ENCODE peak calls at places on chromosome 10, in nine cellular contexts. T is H1; A is SK-N-SH; C is GM06990; I is upper lobe of right lung; G is HCT116; V is naive thymus-derived CD4-positive, alpha-beta T cell; R is Panc1; B is CD4-positive, CD25-positive, alpha-beta regulatory T cell. F is an unnamed sample. For H3K27me3 and H3K36me3, the result is how much of the 10 kb centered on the place peaks cover.

GRCh38 chr10:3906511-3907111 is 121.6 kb upstream of the KLF6 start:
- DNase-seq in T (no peak), I (no peak), C (no peak), B (no peak), V (no peak), G (no peak), A (no peak), R (peak), F (no peak)

GRCh38 chr10:92847185-92847864 is 995 bp upstream of the EXOC6 start:
- DNase-seq in C (no peak), A (no peak), R (no peak), I (no peak), T (no peak), B (no peak), V (no peak), G (no peak), F (no peak)

GRCh38 chr10:20004087-20004523 is 187.9 kb downstream of the PLXDC2 start:
- DNase-seq in C (peak), T (no peak), G (no peak), B (no peak), I (peak), V (peak), R (no peak), A (peak), F (no peak)

GRCh38 chr10:132589015-132589414 is 51.4 kb downstream of the INPP5A start:
- DNase-seq in B (no peak), G (no peak), T (no peak), A (no peak), R (no peak), V (no peak), C (no peak), I (no peak), F (no peak)

GRCh38 chr10:122435212-122435827 is 19.1 kb upstream of the ARMS2 start:
- DNase-seq in C (no peak), I (no peak), R (peak), G (peak), T (no peak), A (peak), V (no peak), B (peak), F (no peak)

GRCh38 chr10:5041471-5042023 is 37.9 kb upstream of the AKR1C2 start:
- DNase-seq in G (no peak), V (no peak), B (no peak), C (no peak), I (no peak), A (no peak), R (no peak), T (no peak), F (no peak)

GRCh38 chr10:63889756-63890155 is 368.6 kb downstream of the REEP3 start:
- DNase-seq in G (no peak), B (no peak), V (no peak), C (no peak), R (no peak), I (no peak), A (no peak), T (no peak), F (no peak)

GRCh38 chr10:62467509-62467908 is 93.3 kb downstream of the ZNF365 start:
- DNase-seq in R (no peak), V (no peak), G (no peak), C (no peak), B (no peak), A (no peak), T (no peak), I (no peak), F (no peak)

GRCh38 chr10:67788028-67788886 is 49.7 kb downstream of the DNAJC12 start:
- DNase-seq in C (peak), R (peak), A (peak), B (peak), G (peak), V (peak), I (peak), T (peak), F (peak)

GRCh38 chr10:75284097-75284485 is 48.3 kb upstream of the COMTD1 start:
- DNase-seq in V (no peak), A (no peak), B (no peak), I (no peak), T (no peak), C (no peak), R (no peak), G (no peak), F (peak)

GRCh38 chr10:49273626-49274025 is 25.3 kb upstream of the C10orf71 start:
- DNase-seq in G (no peak), R (no peak), A (no peak), T (peak), V (no peak), I (no peak), B (no peak), C (no peak), F (no peak)

GRCh38 chr10:49569031-49569765 is 30.3 kb upstream of the ERCC6 start:
- DNase-seq in G (no peak), R (no peak), V (no peak), I (no peak), B (no peak), T (no peak), C (no peak), A (no peak), F (no peak)

GRCh38 chr10:33273295-33274002 is 61.0 kb downstream of the NRP1 start:
- DNase-seq in A (peak), B (no peak), G (no peak), C (no peak), I (peak), T (peak), V (no peak), R (peak), F (no peak)

GRCh38 chr10:22605168-22605567 is 109.2 kb downstream of the PIP4K2A start:
- DNase-seq in T (no peak), B (no peak), V (no peak), G (no peak), R (no peak), A (no peak), I (no peak), C (peak), F (no peak)

GRCh38 chr10:97422921-97423420 is 3.0 kb upstream of the PGAM1 start:
- DNase-seq in G (no peak), I (no peak), T (no peak), C (no peak), V (no peak), B (no peak), R (no peak), A (no peak), F (no peak)

GRCh38 chr10:33336606-33337334 is 2.3 kb upstream of the NRP1 start:
- DNase-seq in V (peak), R (no peak), B (no peak), I (peak), G (no peak), A (peak), C (no peak), T (peak), F (peak)

GRCh38 chr10:131127610-131128009 is 183.9 kb downstream of the TCERG1L start:
- DNase-seq in R (no peak), B (no peak), G (no peak), C (no peak), A (peak), I (no peak), T (no peak), V (no peak), F (no peak)

GRCh38 chr10:85642082-85642420 is 724.5 kb downstream of the GRID1 start:
- DNase-seq in A (no peak), R (no peak), V (no peak), G (no peak), B (no peak), C (no peak), I (no peak), T (no peak), F (no peak)

GRCh38 chr10:4501306-4501705 is 324.7 kb upstream of the AKR1E2 start:
- DNase-seq in B (no peak), I (no peak), T (no peak), V (no peak), C (no peak), R (no peak), G (no peak), A (no peak), F (no peak)

GRCh38 chr10:63769367-63769766 is 248.2 kb downstream of the REEP3 start:
- DNase-seq in I (no peak), V (no peak), R (no peak), G (no peak), C (no peak), A (no peak), B (no peak), T (no peak), F (no peak)

GRCh38 chr10:126459032-126459831 is 71.0 kb upstream of the ADAM12 start:
- DNase-seq in B (no peak), V (no peak), G (no peak), A (no peak), R (no peak), C (no peak), T (peak), I (no peak), F (no peak)

GRCh38 chr10:22372922-22373321 is 27.6 kb downstream of the SPAG6 start:
- DNase-seq in T (no peak), A (no peak), B (no peak), V (no peak), R (no peak), G (no peak), I (no peak), C (no peak), F (no peak)

GRCh38 chr10:116960066-116960465 is 44.9 kb downstream of the SHTN1 start:
- DNase-seq in G (no peak), V (no peak), C (no peak), T (no peak), I (no peak), B (no peak), R (no peak), A (no peak), F (no peak)

GRCh38 chr10:47371629-47372485 is 12.2 kb downstream of the ZNF488 start:
- DNase-seq in A (peak), T (peak), B (no peak), C (no peak), V (no peak), I (no peak), R (no peak), G (no peak), F (peak)

GRCh38 chr10:77500754-77501151 is 136.9 kb downstream of the KCNMA1 start:
- DNase-seq in V (no peak), G (no peak), T (no peak), B (no peak), I (no peak), C (no peak), R (no peak), A (no peak), F (no peak)

GRCh38 chr10:76230866-76231257 is 799.4 kb downstream of the LRMDA start:
- DNase-seq in A (no peak), R (no peak), I (no peak), G (no peak), C (no peak), B (no peak), V (no peak), T (no peak), F (no peak)

GRCh38 chr10:97566338-97566986 is 6.1 kb upstream of the ANKRD2 start:
- DNase-seq in R (no peak), G (no peak), A (no peak), C (no peak), I (peak), V (no peak), T (no peak), B (no peak), F (peak)

GRCh38 chr10:6977641-6978627 is 397.9 kb upstream of the PRKCQ start:
- DNase-seq in G (no peak), B (no peak), C (no peak), T (no peak), R (no peak), I (no peak), V (no peak), A (no peak), F (no peak)

GRCh38 chr10:87966454-87966853 is 103.0 kb downstream of the PTEN start:
- DNase-seq in G (no peak), T (no peak), V (no peak), R (no peak), I (no peak), B (no peak), C (no peak), A (no peak), F (no peak)

GRCh38 chr10:117339979-117340378 is 35.3 kb downstream of the PDZD8 start:
- DNase-seq in B (no peak), I (no peak), T (no peak), G (no peak), R (no peak), C (no peak), A (no peak), V (no peak), F (no peak)

GRCh38 chr10:105024184-105024583 is 383.1 kb downstream of the SORCS3 start:
- DNase-seq in T (no peak), V (no peak), I (no peak), B (no peak), G (no peak), C (no peak), R (no peak), A (no peak), F (peak)

GRCh38 chr10:95675403-95676116 is 18.2 kb downstream of the TCTN3 start:
- DNase-seq in A (no peak), C (no peak), B (no peak), R (no peak), I (no peak), V (no peak), T (no peak), G (no peak), F (no peak)

GRCh38 chr10:79176052-79176501 is 107.3 kb downstream of the ZMIZ1 start:
- DNase-seq in A (no peak), I (no peak), C (no peak), G (no peak), V (no peak), B (no peak), R (no peak), T (no peak), F (no peak)

GRCh38 chr10:79178614-79179403 is 110.0 kb downstream of the ZMIZ1 start:
- DNase-seq in C (peak), B (no peak), A (peak), V (no peak), R (no peak), I (no peak), G (no peak), T (no peak), F (peak)

GRCh38 chr10:79176949-79177602 is 108.3 kb downstream of the ZMIZ1 start:
- DNase-seq in C (no peak), V (no peak), R (no peak), T (no peak), A (peak), G (no peak), I (no peak), B (no peak), F (peak)

GRCh38 chr10:79179404-79180309 is 110.9 kb downstream of the ZMIZ1 start:
- DNase-seq in R (no peak), V (no peak), C (no peak), T (no peak), G (no peak), B (no peak), A (peak), I (no peak), F (peak)

DNA sequence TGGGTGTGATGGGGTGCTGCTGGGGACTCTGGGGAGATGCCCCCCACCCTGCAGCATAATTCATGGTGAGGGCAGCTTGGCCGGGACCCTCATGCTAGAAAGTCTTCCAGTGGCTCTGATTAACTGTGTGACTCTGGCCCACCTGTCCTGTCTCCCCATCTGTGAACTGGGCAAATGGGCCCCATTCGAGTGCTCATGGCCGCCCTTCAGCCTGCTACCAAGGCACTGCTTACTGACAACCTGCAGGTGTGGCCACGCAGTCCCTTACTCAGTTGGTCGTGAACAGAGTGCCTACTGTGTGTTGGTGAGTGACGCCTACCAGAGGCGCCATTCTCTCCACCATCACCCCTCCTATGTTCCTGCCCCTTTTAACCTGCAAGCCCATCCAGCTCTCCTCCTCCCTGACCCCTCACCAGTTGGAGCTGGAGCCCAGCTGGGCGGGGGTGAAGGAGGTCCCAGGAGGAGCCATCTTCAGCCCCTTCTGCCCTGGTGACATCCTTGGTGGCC is 109.4 kb downstream of the ZMIZ1 start:
- DNase-seq in I (no peak), T (no peak), G (no peak), A (no peak), B (no peak), C (no peak), V (no peak), R (no peak), F (peak)
- H3K4me3 ChIP-seq in I (no peak), T (no peak), G (no peak), A (no peak), B (no peak), C (no peak), V (no peak), R (no peak), F (no peak)

GRCh38 chr10:43701295-43701694 is 52.6 kb upstream of the ZNF32 start:
- DNase-seq in B (no peak), I (peak), T (no peak), V (no peak), A (no peak), C (no peak), G (no peak), R (no peak), F (no peak)

GRCh38 chr10:43703286-43703685 is 54.6 kb upstream of the ZNF32 start:
- DNase-seq in I (peak), V (no peak), B (no peak), T (no peak), R (no peak), A (no peak), C (no peak), G (no peak), F (no peak)

GRCh38 chr10:43700306-43700705 is 51.6 kb upstream of the ZNF32 start:
- DNase-seq in R (no peak), G (no peak), I (peak), A (no peak), B (no peak), V (no peak), C (no peak), T (no peak), F (no peak)

GRCh38 chr10:43702936-43703281 is 54.2 kb upstream of the ZNF32 start:
- DNase-seq in I (peak), T (no peak), B (no peak), A (no peak), G (no peak), V (no peak), R (no peak), C (no peak), F (no peak)

GRCh38 chr10:43702213-43702935 is 53.7 kb upstream of the ZNF32 start:
- DNase-seq in T (no peak), C (no peak), R (no peak), I (peak), G (no peak), V (no peak), A (no peak), B (no peak), F (no peak)
- H3K27me3 ChIP-seq in T (under half), C (under half), R (under half), I (under half), G (under half), V (under half), A (under half), B (under half), F (under half)

GRCh38 chr10:11181996-11182395 is 164.3 kb downstream of the CELF2 start:
- DNase-seq in V (no peak), A (no peak), I (no peak), C (no peak), R (no peak), T (no peak), B (no peak), G (no peak), F (no peak)
- H3K36me3 ChIP-seq in V (under half), A (under half), I (under half), C (under half), R (under half), T (under half), B (half or more), G (under half), F (under half)

DNA sequence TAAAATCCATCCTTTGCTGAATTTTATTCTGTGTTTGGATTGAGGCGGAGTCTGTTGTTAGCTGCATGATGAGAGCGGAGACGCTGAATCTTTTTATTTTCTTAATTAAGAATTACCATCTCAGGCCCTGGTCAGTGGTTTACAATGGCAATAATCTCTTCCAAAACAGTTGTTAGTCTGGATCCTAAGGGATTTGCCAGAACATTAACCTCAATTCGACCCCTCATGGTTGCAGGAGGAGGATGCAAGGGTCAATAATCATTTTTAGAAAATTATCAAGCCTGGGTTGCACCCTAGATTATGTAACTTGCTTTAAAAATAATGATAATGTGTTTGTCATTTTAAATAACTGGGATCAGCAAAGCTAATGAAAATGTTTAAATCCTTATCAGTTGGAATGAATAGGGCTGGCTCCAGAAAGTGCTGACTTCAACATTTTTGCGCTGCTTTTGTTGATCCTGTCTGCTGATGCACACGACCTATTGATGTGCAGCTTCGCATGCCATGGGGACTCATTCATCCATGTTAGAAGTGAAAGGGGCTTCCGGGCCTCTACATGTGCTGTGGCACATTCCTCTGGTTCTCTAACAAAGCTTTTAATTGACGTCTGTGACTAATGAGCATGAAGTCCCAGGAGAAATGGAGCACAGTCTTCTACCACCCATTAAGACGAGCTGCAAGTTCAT is 80.7 kb upstream of the KIAA1217 start:
- DNase-seq in A (no peak), G (no peak), I (no peak), C (no peak), T (no peak), R (no peak), V (no peak), B (no peak), F (no peak)
- H3K4me3 ChIP-seq in A (no peak), G (no peak), I (no peak), C (no peak), T (no peak), R (no peak), V (no peak), B (no peak), F (no peak)

DNA sequence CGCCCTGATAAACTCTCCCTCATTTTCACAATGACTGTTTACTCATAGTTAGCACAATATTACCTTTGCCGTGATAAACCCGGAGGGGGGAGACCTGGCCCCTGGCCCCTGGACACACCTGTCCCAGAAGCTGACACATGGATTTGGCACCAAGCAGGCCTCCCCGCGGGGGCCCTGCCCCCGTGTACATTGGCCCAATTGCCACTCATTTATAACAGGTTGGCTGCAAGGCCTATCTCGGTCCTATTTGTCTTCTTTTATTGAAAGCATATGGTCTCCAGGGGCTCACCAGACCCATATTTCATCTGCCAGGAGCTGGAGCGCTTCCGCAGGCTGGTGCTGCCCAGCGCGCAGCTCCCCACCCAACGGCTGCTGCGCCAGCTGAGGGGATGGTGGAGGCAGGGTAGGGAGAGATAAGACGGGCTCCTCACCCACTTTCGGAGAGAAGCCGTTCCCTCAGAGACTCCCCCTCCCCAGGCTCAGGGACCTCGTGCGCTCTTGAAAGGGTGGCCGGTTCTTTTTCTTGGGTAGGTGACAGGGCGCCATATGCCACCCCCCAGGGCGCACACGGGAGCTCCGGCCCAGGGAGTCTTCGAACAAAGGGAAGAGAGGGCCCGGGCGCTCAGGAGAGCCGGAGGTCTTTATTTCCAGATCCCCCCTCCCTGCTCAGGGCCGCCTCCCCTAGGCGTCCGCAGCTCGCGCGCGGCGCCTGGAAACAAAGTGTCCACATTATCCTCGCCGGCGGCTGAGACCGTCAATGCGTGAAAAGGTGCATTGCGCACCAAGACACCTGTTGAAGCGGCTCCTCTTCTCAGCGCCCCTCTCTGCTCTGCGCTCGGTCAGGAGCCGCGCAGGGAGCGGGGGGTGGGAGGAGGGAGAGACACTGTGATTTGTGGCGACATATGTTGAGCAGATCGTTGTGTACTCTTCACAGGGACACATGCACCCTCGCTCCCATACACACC is 4.3 kb upstream of the NEUROG3 start:
- DNase-seq in R (no peak), A (peak), T (peak), I (no peak), V (no peak), C (no peak), B (no peak), G (no peak), F (peak)
- H3K27me3 ChIP-seq in R (half or more), A (half or more), T (half or more), I (half or more), V (under half), C (under half), B (under half), G (under half), F (half or more)

F was measured in H7.